ENCODE peak calls at places on chromosomes 12 and 14, in four cellular contexts. X is thyroid gland; W is Daoy; R is CD8-positive, alpha-beta memory T cell. E is an unnamed sample.

GRCh38 chr12:102300824-102301461 is 103.3 kb upstream of the PMCH start:
- DNase-seq in W (peak), R (no peak), X (no peak), E (peak)

GRCh38 chr12:76820888-76821482 is 57.1 kb downstream of the ZDHHC17 start:
- DNase-seq in W (peak), X (peak), R (no peak), E (peak)

GRCh38 chr14:43464968-43465367 is 1042.1 kb downstream of the FSCB start:
- DNase-seq in R (no peak), X (no peak), W (no peak), E (no peak)

GRCh38 chr12:526089-526488 is 66.3 kb downstream of the B4GALNT3 start:
- DNase-seq in W (no peak), X (no peak), R (no peak), E (no peak)

GRCh38 chr14:38078393-38078792 is 129.3 kb upstream of the SSTR1 start:
- DNase-seq in R (peak), X (peak), W (no peak), E (no peak)

GRCh38 chr12:122749569-122750332 is 2.9 kb upstream of the DENR start:
- DNase-seq in R (no peak), X (no peak), W (no peak), E (peak)

GRCh38 chr14:34243001-34243400 is 219.0 kb downstream of the SPTSSA start:
- DNase-seq in R (no peak), X (no peak), W (no peak), E (no peak)

GRCh38 chr14:92121207-92121669 is 268 bp downstream of the NDUFB1 start:
- DNase-seq in R (no peak), X (peak), W (peak), E (peak)

GRCh38 chr12:122545855-122546254 is 18.8 kb downstream of the KNTC1 start:
- DNase-seq in W (no peak), X (no peak), R (no peak), E (no peak)

GRCh38 chr12:98449601-98450000 is 65.8 kb upstream of the TMPO start:
- DNase-seq in W (no peak), X (no peak), R (no peak), E (no peak)

GRCh38 chr14:76918751-76919421 is 92.7 kb downstream of the LRRC74A start:
- DNase-seq in R (no peak), W (peak), X (peak), E (peak)

GRCh38 chr14:68245146-68246073 is 425.8 kb downstream of the RAD51B start:
- DNase-seq in W (peak), X (no peak), R (no peak), E (peak)

GRCh38 chr12:109989380-109989779 is 6.8 kb downstream of the GIT2 start:
- DNase-seq in R (no peak), X (no peak), W (no peak), E (no peak)

GRCh38 chr14:69054030-69054429 is 74.9 kb upstream of the ACTN1 start:
- DNase-seq in R (no peak), X (no peak), W (no peak), E (no peak)

GRCh38 chr14:56244138-56244789 is 126.1 kb downstream of the PELI2 start:
- DNase-seq in X (no peak), W (peak), R (no peak), E (peak)

GRCh38 chr14:103293465-103293864 is 40.6 kb upstream of the EIF5 start:
- DNase-seq in R (no peak), X (no peak), W (no peak), E (no peak)

GRCh38 chr12:30138483-30138882 is 354.7 kb upstream of the TMTC1 start:
- DNase-seq in R (no peak), W (no peak), X (no peak), E (no peak)

GRCh38 chr14:90924618-90925345 is 108.6 kb upstream of the TTC7B start:
- DNase-seq in W (no peak), X (peak), R (no peak), E (peak)

GRCh38 chr12:85656561-85656960 is 179.6 kb downstream of the RASSF9 start:
- DNase-seq in R (no peak), X (no peak), W (no peak), E (no peak)

GRCh38 chr12:4595881-4596280 is 33.9 kb downstream of the DYRK4 start:
- DNase-seq in R (no peak), X (no peak), W (no peak), E (no peak)

GRCh38 chr12:27525373-27525772 is 1.4 kb downstream of the PPFIBP1 start:
- DNase-seq in W (peak), X (no peak), R (no peak), E (no peak)

GRCh38 chr12:3251691-3252090 is 174.5 kb downstream of the TSPAN9 start:
- DNase-seq in R (no peak), X (no peak), W (no peak), E (no peak)

GRCh38 chr12:50626026-50626425 is 121.2 kb downstream of the DIP2B start:
- DNase-seq in R (no peak), W (no peak), X (no peak), E (peak)

GRCh38 chr12:19177754-19178153 is 48.2 kb downstream of the PLEKHA5 start:
- DNase-seq in R (no peak), W (no peak), X (no peak), E (no peak)

GRCh38 chr14:21024668-21025373 is at the start of gene NDRG2:
- DNase-seq in R (peak), X (peak), W (peak), E (peak)

GRCh38 chr14:70330596-70330995 is 28.9 kb downstream of the COX16 start:
- DNase-seq in X (no peak), R (no peak), W (no peak), E (no peak)

GRCh38 chr14:59484611-59485174 is 376 bp downstream of the JKAMP start:
- DNase-seq in R (no peak), W (no peak), X (no peak), E (peak)

GRCh38 chr12:15788266-15789214 is 648 bp downstream of the EPS8 start:
- DNase-seq in X (peak), W (peak), R (peak), E (peak)

E was measured in A673.